ENCODE peak calls at places on chromosome 19, in ten cellular contexts. N, H, E, S, I, W, A, K, M and C are unnamed samples.

GRCh38 chr19:28037186-28037585 is 1175.8 kb downstream of the UQCRFS1 start:
- DNase-seq in N (no peak), H (no peak), E (no peak), S (no peak), I (no peak), W (no peak), A (no peak), K (no peak), M (no peak), C (no peak)

GRCh38 chr19:1455336-1456120 is 5.6 kb downstream of the APC2 start:
- DNase-seq in N (peak), H (peak), E (no peak), S (peak), I (no peak), W (peak), A (no peak), K (no peak), M (no peak), C (peak)

GRCh38 chr19:6837525-6837924 is 49.9 kb upstream of the ADGRE1 start:
- DNase-seq in N (no peak), H (no peak), E (no peak), S (no peak), I (no peak), W (no peak), A (no peak), K (no peak), M (no peak), C (no peak)

GRCh38 chr19:2495651-2496316 is 19.9 kb downstream of the GADD45B start:
- DNase-seq in N (peak), H (no peak), E (no peak), S (peak), I (no peak), W (peak), A (no peak), K (peak), M (no peak), C (no peak)

GRCh38 chr19:47105874-47106273 is 7.7 kb downstream of the ZC3H4 start:
- DNase-seq in N (no peak), H (no peak), E (no peak), S (no peak), I (no peak), W (no peak), A (no peak), K (no peak), M (no peak), C (no peak)

GRCh38 chr19:32876919-32877285 is 7.3 kb upstream of the SLC7A9 start:
- DNase-seq in N (peak), H (no peak), E (no peak), S (no peak), I (peak), W (peak), A (peak), K (no peak), M (peak), C (peak)

GRCh38 chr19:38538793-38539528 is 78.8 kb downstream of the MAP4K1 start:
- DNase-seq in N (no peak), H (no peak), E (no peak), S (no peak), I (peak), W (no peak), A (no peak), K (no peak), M (no peak), C (no peak)

GRCh38 chr19:1754651-1755466 is 1.6 kb downstream of the ONECUT3 start:
- DNase-seq in N (no peak), H (no peak), E (no peak), S (no peak), I (peak), W (peak), A (no peak), K (no peak), M (no peak), C (no peak)

GRCh38 chr19:58554494-58555368 is at the start of gene CHMP2A:
- DNase-seq in N (peak), H (peak), E (peak), S (peak), I (peak), W (peak), A (peak), K (peak), M (peak), C (peak)

GRCh38 chr19:5615756-5616327 is 6.7 kb downstream of the SAFB2 start:
- DNase-seq in N (no peak), H (no peak), E (no peak), S (no peak), I (peak), W (peak), A (peak), K (no peak), M (peak), C (no peak)

GRCh38 chr19:30227071-30227621 is 145.0 kb upstream of the ZNF536 start:
- DNase-seq in N (no peak), H (no peak), E (no peak), S (no peak), I (no peak), W (peak), A (no peak), K (no peak), M (no peak), C (peak)

GRCh38 chr19:650121-650520 is 10.4 kb downstream of the FGF22 start:
- DNase-seq in N (no peak), H (no peak), E (no peak), S (no peak), I (no peak), W (no peak), A (no peak), K (peak), M (no peak), C (no peak)

GRCh38 chr19:39823693-39824092 is 10.3 kb downstream of the DYRK1B start:
- DNase-seq in N (no peak), H (no peak), E (no peak), S (no peak), I (no peak), W (no peak), A (no peak), K (no peak), M (no peak), C (no peak)

GRCh38 chr19:55641376-55642152 is 762 bp downstream of the ZNF580 start:
- DNase-seq in N (peak), H (peak), E (peak), S (no peak), I (peak), W (peak), A (no peak), K (no peak), M (no peak), C (peak)

GRCh38 chr19:58562126-58563033 is 4.0 kb upstream of the UBE2M start:
- DNase-seq in N (peak), H (no peak), E (no peak), S (peak), I (peak), W (peak), A (peak), K (peak), M (peak), C (peak)

GRCh38 chr19:2487780-2488330 is 11.9 kb downstream of the GADD45B start:
- DNase-seq in N (no peak), H (no peak), E (peak), S (no peak), I (no peak), W (no peak), A (no peak), K (peak), M (no peak), C (no peak)

GRCh38 chr19:55344444-55344843 is 4.8 kb downstream of the KMT5C start:
- DNase-seq in N (no peak), H (no peak), E (no peak), S (no peak), I (peak), W (peak), A (peak), K (no peak), M (no peak), C (no peak)

GRCh38 chr19:57887195-57887941 is 1.5 kb downstream of the ZNF814 start:
- DNase-seq in N (peak), H (no peak), E (no peak), S (no peak), I (peak), W (no peak), A (no peak), K (no peak), M (peak), C (peak)

GRCh38 chr19:17114414-17114831 is 38.8 kb downstream of the MYO9B start:
- DNase-seq in N (no peak), H (no peak), E (no peak), S (no peak), I (peak), W (no peak), A (peak), K (no peak), M (no peak), C (no peak)

GRCh38 chr19:1354496-1355257 is 29.0 kb upstream of the NDUFS7 start:
- DNase-seq in N (peak), H (peak), E (peak), S (peak), I (peak), W (peak), A (peak), K (peak), M (peak), C (peak)

GRCh38 chr19:41930322-41930722 is 2.1 kb upstream of the ERFL start:
- DNase-seq in N (no peak), H (no peak), E (no peak), S (no peak), I (no peak), W (no peak), A (no peak), K (no peak), M (no peak), C (no peak)

GRCh38 chr19:41932259-41933130 is 4.2 kb upstream of the ERFL start:
- DNase-seq in N (no peak), H (no peak), E (no peak), S (no peak), I (no peak), W (no peak), A (no peak), K (no peak), M (no peak), C (no peak)

GRCh38 chr19:41929536-41930071 is 1.4 kb upstream of the ERFL start:
- DNase-seq in N (no peak), H (no peak), E (no peak), S (no peak), I (no peak), W (no peak), A (no peak), K (no peak), M (no peak), C (no peak)

GRCh38 chr19:41933131-41933458 is 4.8 kb upstream of the ERFL start:
- DNase-seq in N (no peak), H (no peak), E (no peak), S (peak), I (no peak), W (peak), A (no peak), K (no peak), M (no peak), C (no peak)

GRCh38 chr19:41930926-41931592 is 2.8 kb upstream of the ERFL start:
- DNase-seq in N (no peak), H (no peak), E (peak), S (no peak), I (no peak), W (no peak), A (no peak), K (no peak), M (no peak), C (no peak)
- TF ChIP-seq CTCF in N (no peak), H (no peak), E (no peak), S (no peak), I (peak), W (peak), A (peak), K (no peak), M (no peak), C (peak)

GRCh38 chr19:44604241-44604640 is 9.1 kb upstream of the IGSF23 start:
- DNase-seq in N (no peak), H (no peak), E (no peak), S (no peak), I (no peak), W (no peak), A (no peak), K (no peak), M (no peak), C (no peak)
- H3K4me3 ChIP-seq in N (no peak), H (no peak), E (no peak), S (no peak), I (no peak), W (no peak), A (no peak), K (no peak), M (no peak), C (no peak)

DNA sequence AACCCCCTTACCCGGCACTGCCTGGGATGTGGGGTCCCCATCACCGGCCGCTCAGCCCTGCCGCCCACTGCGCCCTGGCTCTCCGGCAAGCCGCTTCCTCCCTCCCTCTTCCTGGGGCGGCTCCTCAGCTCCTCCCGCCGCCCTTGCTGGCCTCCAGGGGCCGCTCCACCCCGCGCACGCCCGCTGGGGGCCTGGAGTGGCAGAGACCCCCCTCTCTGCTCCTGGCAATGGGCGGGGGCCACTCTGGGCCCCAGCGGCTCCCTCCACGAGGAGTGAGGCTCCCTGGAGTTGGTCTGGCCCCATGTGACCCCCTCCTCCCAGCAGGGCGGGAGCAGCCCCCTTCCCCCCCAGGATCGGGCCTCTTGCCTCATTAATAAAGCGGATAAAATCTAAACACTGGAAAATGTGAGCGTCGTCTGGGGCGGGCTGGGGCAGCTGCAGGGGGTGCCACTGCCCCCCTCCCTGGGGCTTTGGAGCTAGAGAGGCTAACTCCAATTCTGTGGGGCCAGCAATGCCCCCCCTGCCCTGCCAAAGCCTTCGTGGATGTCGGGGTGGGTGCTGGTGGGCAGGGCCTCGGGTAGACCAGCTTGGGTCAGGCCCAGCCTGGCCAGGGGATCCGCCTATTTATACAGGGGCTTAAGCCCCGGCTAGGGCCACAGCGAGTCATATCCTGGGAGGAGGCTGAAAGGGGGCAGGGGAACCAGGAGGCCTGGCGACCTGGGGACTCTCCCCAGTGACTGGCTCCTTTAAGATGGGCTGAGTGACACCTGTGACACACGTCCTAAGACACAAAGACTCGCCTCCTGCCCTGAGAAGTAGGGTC is at the start of gene PTGER1:
- DNase-seq in N (peak), H (no peak), E (peak), S (no peak), I (peak), W (peak), A (peak), K (no peak), M (no peak), C (no peak)
- TF ChIP-seq CTCF in N (peak), H (no peak), E (no peak), S (no peak), I (peak), W (peak), A (peak), K (peak), M (no peak), C (peak)

GRCh38 chr19:48244289-48244688 is 11.4 kb downstream of the CARD8 start:
- DNase-seq in N (no peak), H (no peak), E (peak), S (no peak), I (peak), W (no peak), A (peak), K (no peak), M (no peak), C (peak)
- H3K4me3 ChIP-seq in N (no peak), H (no peak), E (peak), S (no peak), I (no peak), W (no peak), A (no peak), K (no peak), M (no peak), C (no peak)

GRCh38 chr19:53982611-53983010 is 8.8 kb upstream of the CACNG6 start:
- DNase-seq in N (peak), H (no peak), E (no peak), S (peak), I (peak), W (peak), A (no peak), K (peak), M (peak), C (peak)

GRCh38 chr19:53982056-53982455 is 9.4 kb upstream of the CACNG6 start:
- DNase-seq in N (no peak), H (no peak), E (no peak), S (peak), I (peak), W (peak), A (no peak), K (no peak), M (no peak), C (no peak)

GRCh38 chr19:53980553-53981407 is 10.7 kb upstream of the CACNG6 start:
- DNase-seq in N (peak), H (no peak), E (no peak), S (no peak), I (peak), W (peak), A (peak), K (no peak), M (no peak), C (peak)

GRCh38 chr19:53983457-53984289 is 7.8 kb upstream of the CACNG6 start:
- DNase-seq in N (no peak), H (no peak), E (no peak), S (no peak), I (no peak), W (no peak), A (no peak), K (no peak), M (no peak), C (no peak)

DNA sequence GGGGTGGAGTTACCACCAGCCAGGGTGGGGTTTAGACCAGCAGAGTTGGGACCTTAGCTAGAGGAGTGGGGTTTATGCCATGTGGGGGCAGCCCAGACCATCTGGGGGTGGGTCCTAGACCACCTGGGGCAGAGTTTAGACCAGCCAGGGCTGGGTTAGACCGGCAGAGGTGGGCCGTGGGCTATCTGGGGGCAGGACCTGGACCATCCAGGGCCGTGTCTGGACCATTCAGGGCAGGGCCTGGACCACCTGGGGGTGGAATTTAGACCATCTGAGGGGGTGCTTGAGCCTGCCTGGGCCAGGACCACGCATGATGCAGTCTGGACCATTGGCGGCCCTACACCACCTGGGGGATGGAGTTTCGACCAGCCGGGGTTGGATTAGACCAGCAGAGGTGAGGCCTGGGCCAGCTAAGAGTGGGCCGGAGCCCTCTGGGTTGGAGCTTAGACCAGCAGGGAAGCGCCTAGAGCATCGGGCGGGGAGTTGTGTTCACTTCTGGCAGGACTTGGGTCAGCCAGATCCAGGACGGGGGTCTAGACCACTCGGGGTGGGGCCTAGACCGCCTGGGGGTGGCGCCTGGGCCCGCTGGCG is 9.9 kb upstream of the CACNG6 start:
- DNase-seq in N (no peak), H (no peak), E (no peak), S (no peak), I (no peak), W (no peak), A (no peak), K (no peak), M (no peak), C (no peak)
- TF ChIP-seq CTCF in N (no peak), H (no peak), E (no peak), S (no peak), I (no peak), W (no peak), A (no peak), K (no peak), M (no peak), C (no peak)

GRCh38 chr19:50624949-50625600 is 14.6 kb downstream of the SYT3 start:
- DNase-seq in N (no peak), H (no peak), E (no peak), S (no peak), I (no peak), W (no peak), A (no peak), K (no peak), M (no peak), C (no peak)
- H3K4me3 ChIP-seq in N (no peak), H (no peak), E (no peak), S (no peak), I (no peak), W (no peak), A (no peak), K (no peak), M (no peak), C (no peak)

DNA sequence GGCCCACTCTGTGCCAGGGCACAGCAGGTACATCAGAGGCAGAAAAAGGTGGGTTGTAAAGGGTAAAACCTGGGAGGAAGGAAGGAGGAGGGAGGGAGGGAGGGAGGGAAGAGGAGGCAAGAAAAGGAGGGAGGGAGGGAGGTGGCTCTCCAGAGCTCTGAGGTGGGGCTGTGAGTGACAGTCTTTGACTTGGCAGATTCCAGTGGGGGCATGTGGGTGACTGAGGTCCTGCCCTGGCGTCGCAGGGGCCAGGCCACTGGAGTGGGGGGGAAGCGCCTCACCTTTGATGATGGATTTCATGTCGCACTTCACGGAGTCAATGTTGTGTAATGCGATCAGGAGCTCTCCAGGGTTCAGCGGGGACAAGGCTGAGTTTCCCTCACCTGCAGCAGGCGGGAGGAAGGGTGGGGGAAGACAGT is 6.0 kb upstream of the RSPH6A start:
- DNase-seq in N (no peak), H (no peak), E (peak), S (no peak), I (no peak), W (no peak), A (no peak), K (peak), M (no peak), C (no peak)
- TF ChIP-seq CTCF in N (no peak), H (no peak), E (no peak), S (no peak), I (no peak), W (no peak), A (no peak), K (no peak), M (no peak), C (no peak)

GRCh38 chr19:4295972-4296771 is 6.0 kb downstream of the TMIGD2 start:
- DNase-seq in N (no peak), H (peak), E (peak), S (peak), I (peak), W (peak), A (no peak), K (no peak), M (no peak), C (no peak)

GRCh38 chr19:4297901-4298771 is 4.1 kb downstream of the TMIGD2 start:
- DNase-seq in N (no peak), H (no peak), E (no peak), S (no peak), I (peak), W (no peak), A (no peak), K (no peak), M (no peak), C (no peak)

GRCh38 chr19:4292515-4292914 is 9.7 kb downstream of the TMIGD2 start:
- DNase-seq in N (no peak), H (no peak), E (no peak), S (no peak), I (no peak), W (no peak), A (no peak), K (no peak), M (no peak), C (no peak)

GRCh38 chr19:4291200-4291732 is 10.9 kb downstream of the TMIGD2 start:
- DNase-seq in N (no peak), H (no peak), E (no peak), S (no peak), I (no peak), W (no peak), A (no peak), K (no peak), M (no peak), C (no peak)

GRCh38 chr19:4294389-4294788 is 7.8 kb downstream of the TMIGD2 start:
- DNase-seq in N (no peak), H (no peak), E (no peak), S (no peak), I (no peak), W (no peak), A (no peak), K (no peak), M (no peak), C (no peak)
- H3K4me3 ChIP-seq in N (no peak), H (no peak), E (no peak), S (no peak), I (no peak), W (no peak), A (no peak), K (no peak), M (no peak), C (no peak)